ENCODE peak calls at places on chromosomes 12 and 14, in seven cellular contexts. V, F, Q, P, U, T and I are unnamed samples.

GRCh38 chr14:104659764-104660523 is 29.5 kb upstream of the INF2 start:
- DNase-seq in V (no peak), F (no peak), T (no peak), Q (no peak), U (no peak), P (no peak), I (no peak)

GRCh38 chr12:96981053-96981452 is 74.0 kb downstream of the NEDD1 start:
- DNase-seq in F (peak), P (no peak), T (no peak), V (no peak), U (peak), Q (no peak), I (peak)

GRCh38 chr12:105330938-105331804 is 680 bp downstream of the C12orf75 start:
- DNase-seq in U (no peak), Q (peak), F (peak), V (peak), P (peak), T (peak), I (no peak)

GRCh38 chr12:127485528-127485927 is 781.4 kb upstream of the TMEM132C start:
- DNase-seq in T (no peak), V (no peak), Q (no peak), U (peak), P (no peak), F (peak), I (peak)

GRCh38 chr12:129258781-129259318 is 405.6 kb downstream of the GLT1D1 start:
- DNase-seq in T (no peak), U (no peak), V (no peak), P (no peak), Q (no peak), F (no peak), I (no peak)

GRCh38 chr14:56160058-56160457 is 41.8 kb downstream of the PELI2 start:
- DNase-seq in F (no peak), V (no peak), T (no peak), P (no peak), Q (no peak), U (no peak), I (no peak)

GRCh38 chr14:68141531-68142088 is 322.0 kb downstream of the RAD51B start:
- DNase-seq in T (no peak), F (no peak), Q (no peak), V (no peak), P (no peak), U (peak), I (no peak)

GRCh38 chr14:32662234-32662633 is 276.4 kb upstream of the NPAS3 start:
- DNase-seq in T (no peak), F (peak), Q (no peak), U (peak), V (no peak), P (no peak), I (no peak)

GRCh38 chr14:36424478-36425102 is 95.4 kb downstream of the NKX2-1 start:
- DNase-seq in Q (no peak), F (no peak), P (no peak), V (no peak), U (no peak), T (no peak), I (no peak)

DNA sequence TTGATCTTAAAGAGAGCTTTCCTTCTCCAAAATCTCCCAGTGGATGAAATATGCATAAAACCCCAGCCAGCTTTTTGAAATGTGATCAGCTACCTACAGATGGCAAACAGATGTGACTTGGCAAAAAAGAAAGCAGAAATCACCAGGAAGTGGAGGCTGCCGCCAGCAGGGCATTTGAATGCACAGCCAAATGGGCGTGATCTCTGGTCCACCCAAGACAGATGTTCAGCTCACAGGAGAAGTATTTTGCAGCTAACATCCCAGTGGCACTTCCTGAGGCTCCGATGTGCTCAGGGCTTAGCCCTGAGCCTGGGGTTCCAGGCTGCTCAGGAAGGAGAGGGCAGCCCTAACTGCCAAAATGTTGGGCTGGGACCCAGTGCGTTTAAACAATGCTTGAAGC is 78.2 kb downstream of the LGMN start:
- DNase-seq in Q (no peak), F (no peak), P (no peak), T (no peak), V (no peak), U (peak), I (peak)
- TF ChIP-seq CTCF in Q (no peak), F (peak), P (no peak), T (no peak), V (no peak), U (peak), I (peak)

DNA sequence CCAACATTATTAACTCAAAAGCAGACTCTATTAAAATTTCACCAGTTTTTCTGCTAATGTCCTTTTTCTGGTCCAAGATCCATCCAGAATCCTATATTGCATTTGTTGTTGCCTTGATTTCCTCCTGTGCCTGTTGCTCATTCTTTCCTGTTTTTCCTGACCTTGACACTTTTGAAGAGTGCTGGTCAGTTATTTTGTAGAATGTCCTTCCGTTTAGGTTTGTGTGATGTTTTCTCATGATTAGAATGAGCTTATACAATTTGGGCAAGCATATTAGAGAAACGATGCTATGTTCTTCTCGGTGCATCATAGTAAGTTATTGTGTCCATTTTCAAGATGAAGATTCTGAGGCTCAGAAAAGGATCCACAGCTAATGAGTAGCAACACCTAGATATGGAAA is 33.9 kb downstream of the PHLDA1 start:
- DNase-seq in T (no peak), P (no peak), V (no peak), F (no peak), Q (no peak), U (no peak), I (no peak)
- TF ChIP-seq CTCF in T (no peak), P (no peak), V (no peak), F (no peak), Q (no peak), U (no peak), I (no peak)

GRCh38 chr14:35140718-35141581 is 18.6 kb downstream of the PRORP start:
- DNase-seq in T (no peak), F (no peak), Q (no peak), V (no peak), P (no peak), U (peak), I (no peak)
- TF ChIP-seq CTCF in T (no peak), F (no peak), Q (peak), V (peak), P (peak), U (peak), I (peak)

GRCh38 chr12:133080619-133081407 is at the start of gene ZNF140:
- DNase-seq in U (peak), Q (peak), P (peak), F (peak), T (peak), V (peak), I (peak)
- TF ChIP-seq CTCF in U (no peak), Q (no peak), P (no peak), F (peak), T (no peak), V (peak), I (peak)

GRCh38 chr14:33908540-33909223 is 42.2 kb downstream of the EGLN3 start:
- DNase-seq in U (no peak), F (no peak), T (peak), Q (no peak), P (no peak), V (peak), I (no peak)
- TF ChIP-seq CTCF in U (no peak), F (no peak), T (no peak), Q (peak), P (no peak), V (peak), I (no peak)